ENCODE peak calls at places on chromosome 4, in nine cellular contexts. One of them, this sample, is unnamed.

GRCh38 chr4:41537267-41537890 is 578 bp upstream of the LIMCH1 start:
- DNase-seq in hypothalamus: no peak
- DNase-seq in stimulated activated CD4-positive, alpha-beta T cell treated with anti-CD3 and anti-CD28 coated beads, TNF-alpha, amount 100 ng/mL, for 1 hour: no peak
- DNase-seq in CD8-positive, alpha-beta memory T cell: no peak
- DNase-seq in GM12892: no peak
- DNase-seq in HEK293T: no peak
- DNase-seq in hippocampal formation: no peak
- DNase-seq in hepatic stellate cell: no peak
- DNase-seq in astrocyte of the spinal cord: no peak
- DNase-seq in this sample: no peak

GRCh38 chr4:104941661-104942062 is 205.0 kb upstream of the TET2 start:
- DNase-seq in hypothalamus: no peak
- DNase-seq in stimulated activated CD4-positive, alpha-beta T cell treated with anti-CD3 and anti-CD28 coated beads, TNF-alpha, amount 100 ng/mL, for 1 hour: no peak
- DNase-seq in CD8-positive, alpha-beta memory T cell: no peak
- DNase-seq in GM12892: no peak
- DNase-seq in HEK293T: no peak
- DNase-seq in hippocampal formation: no peak
- DNase-seq in hepatic stellate cell: no peak
- DNase-seq in astrocyte of the spinal cord: no peak
- DNase-seq in this sample: no peak

GRCh38 chr4:89469930-89470375 is 162.4 kb upstream of the GPRIN3 start:
- DNase-seq in hypothalamus: no peak
- DNase-seq in stimulated activated CD4-positive, alpha-beta T cell treated with anti-CD3 and anti-CD28 coated beads, TNF-alpha, amount 100 ng/mL, for 1 hour: no peak
- DNase-seq in CD8-positive, alpha-beta memory T cell: no peak
- DNase-seq in GM12892: no peak
- DNase-seq in HEK293T: no peak
- DNase-seq in hippocampal formation: no peak
- DNase-seq in hepatic stellate cell: peak; percentile 10
- DNase-seq in astrocyte of the spinal cord: peak; percentile 94
- DNase-seq in this sample: no peak

GRCh38 chr4:20616313-20616712 is 83.9 kb upstream of the PACRGL start:
- DNase-seq in hypothalamus: no peak
- DNase-seq in stimulated activated CD4-positive, alpha-beta T cell treated with anti-CD3 and anti-CD28 coated beads, TNF-alpha, amount 100 ng/mL, for 1 hour: no peak
- DNase-seq in CD8-positive, alpha-beta memory T cell: no peak
- DNase-seq in GM12892: no peak
- DNase-seq in HEK293T: no peak
- DNase-seq in hippocampal formation: no peak
- DNase-seq in hepatic stellate cell: no peak
- DNase-seq in astrocyte of the spinal cord: no peak
- DNase-seq in this sample: no peak

GRCh38 chr4:185830263-185830994 is 18.4 kb upstream of the SORBS2 start:
- DNase-seq in hypothalamus: no peak
- DNase-seq in stimulated activated CD4-positive, alpha-beta T cell treated with anti-CD3 and anti-CD28 coated beads, TNF-alpha, amount 100 ng/mL, for 1 hour: no peak
- DNase-seq in CD8-positive, alpha-beta memory T cell: no peak
- DNase-seq in GM12892: no peak
- DNase-seq in HEK293T: no peak
- DNase-seq in hippocampal formation: no peak
- DNase-seq in hepatic stellate cell: no peak
- DNase-seq in astrocyte of the spinal cord: no peak
- DNase-seq in this sample: no peak

GRCh38 chr4:15600176-15600575 is 55.0 kb downstream of the FBXL5 start:
- DNase-seq in hypothalamus: no peak
- DNase-seq in stimulated activated CD4-positive, alpha-beta T cell treated with anti-CD3 and anti-CD28 coated beads, TNF-alpha, amount 100 ng/mL, for 1 hour: no peak
- DNase-seq in CD8-positive, alpha-beta memory T cell: no peak
- DNase-seq in GM12892: no peak
- DNase-seq in HEK293T: no peak
- DNase-seq in hippocampal formation: no peak
- DNase-seq in hepatic stellate cell: no peak
- DNase-seq in astrocyte of the spinal cord: no peak
- DNase-seq in this sample: no peak

GRCh38 chr4:6222761-6223292 is 22.5 kb upstream of the JAKMIP1 start:
- DNase-seq in hypothalamus: no peak
- DNase-seq in stimulated activated CD4-positive, alpha-beta T cell treated with anti-CD3 and anti-CD28 coated beads, TNF-alpha, amount 100 ng/mL, for 1 hour: no peak
- DNase-seq in CD8-positive, alpha-beta memory T cell: no peak
- DNase-seq in GM12892: no peak
- DNase-seq in HEK293T: peak; percentile 69
- DNase-seq in hippocampal formation: peak; percentile 29
- DNase-seq in hepatic stellate cell: no peak
- DNase-seq in astrocyte of the spinal cord: no peak
- DNase-seq in this sample: no peak

GRCh38 chr4:72387959-72388358 is 181.1 kb downstream of the ADAMTS3 start:
- DNase-seq in hypothalamus: no peak
- DNase-seq in stimulated activated CD4-positive, alpha-beta T cell treated with anti-CD3 and anti-CD28 coated beads, TNF-alpha, amount 100 ng/mL, for 1 hour: no peak
- DNase-seq in CD8-positive, alpha-beta memory T cell: no peak
- DNase-seq in GM12892: no peak
- DNase-seq in HEK293T: no peak
- DNase-seq in hippocampal formation: no peak
- DNase-seq in hepatic stellate cell: no peak
- DNase-seq in astrocyte of the spinal cord: no peak
- DNase-seq in this sample: no peak

GRCh38 chr4:153131478-153132069 is 72.7 kb upstream of the TRIM2 start:
- DNase-seq in hypothalamus: no peak
- DNase-seq in stimulated activated CD4-positive, alpha-beta T cell treated with anti-CD3 and anti-CD28 coated beads, TNF-alpha, amount 100 ng/mL, for 1 hour: no peak
- DNase-seq in CD8-positive, alpha-beta memory T cell: no peak
- DNase-seq in GM12892: no peak
- DNase-seq in HEK293T: no peak
- DNase-seq in hippocampal formation: peak; percentile 48
- DNase-seq in hepatic stellate cell: no peak
- DNase-seq in astrocyte of the spinal cord: no peak
- DNase-seq in this sample: no peak

This sample was measured in 8988T.